ENCODE peak calls at places on chromosome 22, in five cellular contexts. One of them, this sample, is unnamed.

GRCh38 chr22:19873138-19873959 is 18.7 kb upstream of the GNB1L start:
- DNase-seq in T1000: no peak
- DNase-seq in MCF 10A: no peak
- DNase-seq in activated CD4-positive, alpha-beta T cell treated with anti-CD3 and anti-CD28 coated beads, Interleukin-2, amount 50 U/mL, for 48 hours: no peak
- DNase-seq in stimulated activated effector memory CD8-positive, alpha-beta T cell treated with anti-CD3 and anti-CD28 coated beads, Interleukin-12 subunit alpha, Interleukin-12 subunit beta, amount 100 ng/mL, for 72 hours: no peak
- DNase-seq in this sample: no peak

GRCh38 chr22:30867746-30868662 is 100.6 kb downstream of the MORC2 start:
- DNase-seq in activated CD4-positive, alpha-beta T cell treated with anti-CD3 and anti-CD28 coated beads, Interleukin-2, amount 50 U/mL, for 48 hours: no peak
- DNase-seq in T1000: no peak
- DNase-seq in MCF 10A: no peak
- DNase-seq in stimulated activated effector memory CD8-positive, alpha-beta T cell treated with anti-CD3 and anti-CD28 coated beads, Interleukin-12 subunit alpha, Interleukin-12 subunit beta, amount 100 ng/mL, for 72 hours: no peak
- DNase-seq in this sample: no peak

GRCh38 chr22:38068641-38069371 is 11.6 kb downstream of the PICK1 start:
- DNase-seq in T1000: no peak
- DNase-seq in activated CD4-positive, alpha-beta T cell treated with anti-CD3 and anti-CD28 coated beads, Interleukin-2, amount 50 U/mL, for 48 hours: no peak
- DNase-seq in MCF 10A: no peak
- DNase-seq in stimulated activated effector memory CD8-positive, alpha-beta T cell treated with anti-CD3 and anti-CD28 coated beads, Interleukin-12 subunit alpha, Interleukin-12 subunit beta, amount 100 ng/mL, for 72 hours: no peak
- DNase-seq in this sample: no peak

GRCh38 chr22:24170189-24170588 is 11.1 kb upstream of the SUSD2 start:
- DNase-seq in T1000: no peak
- DNase-seq in activated CD4-positive, alpha-beta T cell treated with anti-CD3 and anti-CD28 coated beads, Interleukin-2, amount 50 U/mL, for 48 hours: no peak
- DNase-seq in stimulated activated effector memory CD8-positive, alpha-beta T cell treated with anti-CD3 and anti-CD28 coated beads, Interleukin-12 subunit alpha, Interleukin-12 subunit beta, amount 100 ng/mL, for 72 hours: no peak
- DNase-seq in MCF 10A: no peak
- DNase-seq in this sample: no peak

GRCh38 chr22:34760276-34761008 is 305.5 kb upstream of the ISX start:
- DNase-seq in T1000: no peak
- DNase-seq in activated CD4-positive, alpha-beta T cell treated with anti-CD3 and anti-CD28 coated beads, Interleukin-2, amount 50 U/mL, for 48 hours: no peak
- DNase-seq in stimulated activated effector memory CD8-positive, alpha-beta T cell treated with anti-CD3 and anti-CD28 coated beads, Interleukin-12 subunit alpha, Interleukin-12 subunit beta, amount 100 ng/mL, for 72 hours: no peak
- DNase-seq in MCF 10A: no peak
- DNase-seq in this sample: no peak

GRCh38 chr22:42797021-42797420 is 60.1 kb downstream of the ARFGAP3 start:
- DNase-seq in MCF 10A: peak
- DNase-seq in T1000: no peak
- DNase-seq in stimulated activated effector memory CD8-positive, alpha-beta T cell treated with anti-CD3 and anti-CD28 coated beads, Interleukin-12 subunit alpha, Interleukin-12 subunit beta, amount 100 ng/mL, for 72 hours: no peak
- DNase-seq in activated CD4-positive, alpha-beta T cell treated with anti-CD3 and anti-CD28 coated beads, Interleukin-2, amount 50 U/mL, for 48 hours: no peak
- DNase-seq in this sample: no peak

GRCh38 chr22:47337161-47337621 is 574.7 kb downstream of the TBC1D22A start:
- DNase-seq in T1000: peak
- DNase-seq in MCF 10A: peak
- DNase-seq in stimulated activated effector memory CD8-positive, alpha-beta T cell treated with anti-CD3 and anti-CD28 coated beads, Interleukin-12 subunit alpha, Interleukin-12 subunit beta, amount 100 ng/mL, for 72 hours: no peak
- DNase-seq in activated CD4-positive, alpha-beta T cell treated with anti-CD3 and anti-CD28 coated beads, Interleukin-2, amount 50 U/mL, for 48 hours: no peak
- DNase-seq in this sample: no peak

GRCh38 chr22:27213291-27213690 is 555.9 kb downstream of the MIAT start:
- DNase-seq in stimulated activated effector memory CD8-positive, alpha-beta T cell treated with anti-CD3 and anti-CD28 coated beads, Interleukin-12 subunit alpha, Interleukin-12 subunit beta, amount 100 ng/mL, for 72 hours: no peak
- DNase-seq in activated CD4-positive, alpha-beta T cell treated with anti-CD3 and anti-CD28 coated beads, Interleukin-2, amount 50 U/mL, for 48 hours: no peak
- DNase-seq in MCF 10A: no peak
- DNase-seq in T1000: no peak
- DNase-seq in this sample: no peak

GRCh38 chr22:45082795-45083194 is 73.0 kb upstream of the PHF21B start:
- DNase-seq in activated CD4-positive, alpha-beta T cell treated with anti-CD3 and anti-CD28 coated beads, Interleukin-2, amount 50 U/mL, for 48 hours: peak
- DNase-seq in T1000: no peak
- DNase-seq in stimulated activated effector memory CD8-positive, alpha-beta T cell treated with anti-CD3 and anti-CD28 coated beads, Interleukin-12 subunit alpha, Interleukin-12 subunit beta, amount 100 ng/mL, for 72 hours: no peak
- DNase-seq in MCF 10A: peak
- DNase-seq in this sample: no peak

GRCh38 chr22:46605117-46605516 is 15.1 kb upstream of the GRAMD4 start:
- DNase-seq in stimulated activated effector memory CD8-positive, alpha-beta T cell treated with anti-CD3 and anti-CD28 coated beads, Interleukin-12 subunit alpha, Interleukin-12 subunit beta, amount 100 ng/mL, for 72 hours: no peak
- DNase-seq in activated CD4-positive, alpha-beta T cell treated with anti-CD3 and anti-CD28 coated beads, Interleukin-2, amount 50 U/mL, for 48 hours: no peak
- DNase-seq in T1000: no peak
- DNase-seq in MCF 10A: no peak
- DNase-seq in this sample: no peak

GRCh38 chr22:41286639-41287091 is 678 bp upstream of the RANGAP1 start:
- DNase-seq in MCF 10A: no peak
- DNase-seq in stimulated activated effector memory CD8-positive, alpha-beta T cell treated with anti-CD3 and anti-CD28 coated beads, Interleukin-12 subunit alpha, Interleukin-12 subunit beta, amount 100 ng/mL, for 72 hours: no peak
- DNase-seq in T1000: no peak
- DNase-seq in activated CD4-positive, alpha-beta T cell treated with anti-CD3 and anti-CD28 coated beads, Interleukin-2, amount 50 U/mL, for 48 hours: peak
- DNase-seq in this sample: peak

GRCh38 chr22:22408731-22409696 is 99.5 kb downstream of the ZNF280B start:
- DNase-seq in MCF 10A: peak
- DNase-seq in activated CD4-positive, alpha-beta T cell treated with anti-CD3 and anti-CD28 coated beads, Interleukin-2, amount 50 U/mL, for 48 hours: no peak
- DNase-seq in stimulated activated effector memory CD8-positive, alpha-beta T cell treated with anti-CD3 and anti-CD28 coated beads, Interleukin-12 subunit alpha, Interleukin-12 subunit beta, amount 100 ng/mL, for 72 hours: no peak
- DNase-seq in T1000: no peak
- DNase-seq in this sample: no peak

GRCh38 chr22:30031328-30031727 is 48.9 kb upstream of the HORMAD2 start:
- DNase-seq in activated CD4-positive, alpha-beta T cell treated with anti-CD3 and anti-CD28 coated beads, Interleukin-2, amount 50 U/mL, for 48 hours: no peak
- DNase-seq in MCF 10A: no peak
- DNase-seq in T1000: no peak
- DNase-seq in stimulated activated effector memory CD8-positive, alpha-beta T cell treated with anti-CD3 and anti-CD28 coated beads, Interleukin-12 subunit alpha, Interleukin-12 subunit beta, amount 100 ng/mL, for 72 hours: no peak
- DNase-seq in this sample: no peak

GRCh38 chr22:29768052-29768680 is 997 bp downstream of the UQCR10 start:
- DNase-seq in stimulated activated effector memory CD8-positive, alpha-beta T cell treated with anti-CD3 and anti-CD28 coated beads, Interleukin-12 subunit alpha, Interleukin-12 subunit beta, amount 100 ng/mL, for 72 hours: no peak
- DNase-seq in MCF 10A: no peak
- DNase-seq in T1000: no peak
- DNase-seq in activated CD4-positive, alpha-beta T cell treated with anti-CD3 and anti-CD28 coated beads, Interleukin-2, amount 50 U/mL, for 48 hours: no peak
- DNase-seq in this sample: no peak

GRCh38 chr22:46057762-46058420 is 80.9 kb upstream of the WNT7B start:
- DNase-seq in T1000: no peak
- DNase-seq in stimulated activated effector memory CD8-positive, alpha-beta T cell treated with anti-CD3 and anti-CD28 coated beads, Interleukin-12 subunit alpha, Interleukin-12 subunit beta, amount 100 ng/mL, for 72 hours: no peak
- DNase-seq in MCF 10A: peak
- DNase-seq in activated CD4-positive, alpha-beta T cell treated with anti-CD3 and anti-CD28 coated beads, Interleukin-2, amount 50 U/mL, for 48 hours: no peak
- DNase-seq in this sample: peak

GRCh38 chr22:22394589-22394988 is 114.0 kb downstream of the ZNF280B start:
- DNase-seq in T1000: no peak
- DNase-seq in activated CD4-positive, alpha-beta T cell treated with anti-CD3 and anti-CD28 coated beads, Interleukin-2, amount 50 U/mL, for 48 hours: no peak
- DNase-seq in stimulated activated effector memory CD8-positive, alpha-beta T cell treated with anti-CD3 and anti-CD28 coated beads, Interleukin-12 subunit alpha, Interleukin-12 subunit beta, amount 100 ng/mL, for 72 hours: no peak
- DNase-seq in MCF 10A: no peak
- DNase-seq in this sample: no peak

GRCh38 chr22:46985507-46985882 is 223.0 kb downstream of the TBC1D22A start:
- DNase-seq in MCF 10A: no peak
- DNase-seq in T1000: no peak
- DNase-seq in stimulated activated effector memory CD8-positive, alpha-beta T cell treated with anti-CD3 and anti-CD28 coated beads, Interleukin-12 subunit alpha, Interleukin-12 subunit beta, amount 100 ng/mL, for 72 hours: no peak
- DNase-seq in activated CD4-positive, alpha-beta T cell treated with anti-CD3 and anti-CD28 coated beads, Interleukin-2, amount 50 U/mL, for 48 hours: no peak
- DNase-seq in this sample: no peak

GRCh38 chr22:27670701-27671412 is 130.7 kb downstream of the MN1 start:
- DNase-seq in activated CD4-positive, alpha-beta T cell treated with anti-CD3 and anti-CD28 coated beads, Interleukin-2, amount 50 U/mL, for 48 hours: no peak
- DNase-seq in MCF 10A: no peak
- DNase-seq in T1000: no peak
- DNase-seq in stimulated activated effector memory CD8-positive, alpha-beta T cell treated with anti-CD3 and anti-CD28 coated beads, Interleukin-12 subunit alpha, Interleukin-12 subunit beta, amount 100 ng/mL, for 72 hours: no peak
- DNase-seq in this sample: no peak